ENCODE peak calls at places on chromosome 6, in six cellular contexts. R is PC-9, T is GM23338, N is GM23248, E is PC-3, C is neural progenitor cell. V is an unnamed sample.

GRCh38 chr6:150687508-150687907 is 87.8 kb downstream of the PLEKHG1 start:
- DNase-seq in C (no peak), N (no peak), E (no peak), T (no peak), R (no peak), V (no peak)

GRCh38 chr6:23561732-23562131 is 564.3 kb upstream of the NRSN1 start:
- DNase-seq in R (no peak), E (no peak), N (no peak), C (no peak), T (no peak), V (no peak)

GRCh38 chr6:34425132-34425497 is 754 bp downstream of the RPS10 start:
- DNase-seq in C (no peak), E (no peak), R (no peak), T (no peak), N (peak; percentile 55), V (no peak)

GRCh38 chr6:155628315-155628714 is 172.7 kb upstream of the NOX3 start:
- DNase-seq in C (no peak), T (no peak), R (no peak), E (no peak), N (no peak), V (no peak)

GRCh38 chr6:129872591-129872990 is 11.5 kb upstream of the TMEM244 start:
- DNase-seq in C (no peak), R (no peak), N (no peak), T (no peak), E (no peak), V (no peak)

GRCh38 chr6:2237001-2237400 is 8.4 kb downstream of the GMDS start:
- DNase-seq in N (peak; percentile 90), E (peak; percentile 99), C (no peak), R (peak; percentile 68), T (no peak), V (no peak)

GRCh38 chr6:15355683-15356099 is 109.8 kb downstream of the JARID2 start:
- DNase-seq in E (no peak), N (no peak), T (no peak), C (no peak), R (no peak), V (no peak)

GRCh38 chr6:25882066-25882496 is 8.0 kb upstream of the SLC17A3 start:
- DNase-seq in T (peak; percentile 93), R (no peak), E (no peak), N (no peak), C (peak; percentile 51), V (peak; percentile 54)

GRCh38 chr6:33297956-33298772 is 578 bp downstream of the RGL2 start:
- DNase-seq in E (peak; percentile 88), N (peak; percentile 89), T (peak; percentile 93), R (peak; percentile 85), C (peak; percentile 86), V (peak; percentile 61)

GRCh38 chr6:35624341-35625070 is 64.2 kb downstream of the FKBP5 start:
- DNase-seq in C (no peak), R (peak; percentile 43), N (peak; percentile 40), E (peak; percentile 44), T (peak; percentile 46), V (peak; percentile 24)

GRCh38 chr6:164291224-164291623 is 876.7 kb downstream of the QKI start:
- DNase-seq in R (no peak), T (no peak), N (no peak), E (no peak), C (no peak), V (no peak)

GRCh38 chr6:221531-222349 is 70.5 kb upstream of the DUSP22 start:
- DNase-seq in N (no peak), R (no peak), E (peak; percentile 44), T (no peak), C (no peak), V (peak; percentile 17)

DNA sequence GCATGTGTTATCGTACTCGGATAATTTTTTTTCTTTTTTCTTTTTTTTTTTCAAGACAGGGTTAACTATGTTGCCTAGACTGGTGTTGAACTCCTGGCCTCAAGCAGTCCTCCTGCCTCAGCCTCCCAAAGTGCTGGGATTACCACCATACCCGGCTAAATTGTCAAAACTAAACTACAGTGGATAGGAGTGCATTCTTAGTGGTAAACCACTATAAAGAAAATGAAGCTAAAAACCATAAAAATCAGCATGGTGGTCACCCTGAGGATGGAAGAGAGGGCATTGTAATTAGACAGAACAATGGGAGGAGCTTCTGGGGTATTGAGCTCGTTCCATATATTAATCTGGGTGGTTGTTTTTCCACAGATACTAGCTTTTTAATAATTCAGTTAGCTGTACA is 6.2 kb upstream of the ZNF318 start:
- DNase-seq in N (no peak), C (no peak), R (no peak), T (no peak), E (no peak), V (no peak)
- H3F3A ChIP-seq in N (no peaks in the 10 kb centered on the region), C (peaks cover under 1% of the 10 kb centered on the region), R (peaks cover 5% of the 10 kb centered on the region), T (no peaks in the 10 kb centered on the region), E (no peaks in the 10 kb centered on the region), V (no peaks in the 10 kb centered on the region)

GRCh38 chr6:16759181-16759645 is 2.0 kb downstream of the ATXN1 start:
- DNase-seq in E (peak; percentile 35), C (peak; percentile 15), N (peak; percentile 64), R (peak; percentile 42), T (peak; percentile 17), V (no peak)

GRCh38 chr6:16760536-16761468 is at the start of gene ATXN1:
- DNase-seq in N (peak; percentile 80), C (peak; percentile 77), T (peak; percentile 69), E (peak; percentile 46), R (no peak), V (peak; percentile 44)

GRCh38 chr6:16761469-16762264 is 407 bp upstream of the ATXN1 start:
- DNase-seq in T (peak; percentile 93), R (peak; percentile 72), N (peak; percentile 95), C (peak; percentile 86), E (peak; percentile 89), V (peak; percentile 85)

GRCh38 chr6:16758163-16758975 is 2.9 kb downstream of the ATXN1 start:
- DNase-seq in R (no peak), N (peak; percentile 63), C (peak; percentile 78), E (no peak), T (peak; percentile 51), V (no peak)

GRCh38 chr6:16759646-16760535 is 1.4 kb downstream of the ATXN1 start:
- DNase-seq in C (peak; percentile 84), N (peak; percentile 94), T (peak; percentile 78), R (peak; percentile 51), E (peak; percentile 75), V (peak; percentile 82)
- TF ChIP-seq EZH2 in C (peak; percentile 27), N (no peak), T (no peak), R (no peak), E (no peak), V (no peak)

GRCh38 chr6:124029535-124029934 is 225.9 kb downstream of the NKAIN2 start:
- DNase-seq in R (no peak), N (no peak), T (peak; percentile 26), C (no peak), E (no peak), V (no peak)
- H4K20me1 ChIP-seq in R (no peaks in the 10 kb centered on the region), N (no peaks in the 10 kb centered on the region), T (no peaks in the 10 kb centered on the region), C (no peaks in the 10 kb centered on the region), E (no peaks in the 10 kb centered on the region), V (no peaks in the 10 kb centered on the region)

GRCh38 chr6:7906741-7907140 is 3.8 kb downstream of the TXNDC5 start:
- DNase-seq in N (no peak), R (no peak), C (no peak), T (no peak), E (no peak), V (peak; percentile 43)
- H3F3A ChIP-seq in N (peaks cover 12% of the 10 kb centered on the region), R (peaks cover 9% of the 10 kb centered on the region), C (peaks cover 10% of the 10 kb centered on the region), T (peaks cover 10% of the 10 kb centered on the region), E (no peaks in the 10 kb centered on the region), V (peaks cover 89% of the 10 kb centered on the region)